ENCODE peak calls at places on chromosomes 6 and 20, in six cellular contexts. One of them, this sample, is unnamed.

GRCh38 chr6:39377530-39377929 is 55.0 kb upstream of the KCNK16 start:
- DNase-seq in SW 1271: peak
- DNase-seq in activated naive CD4-positive, alpha-beta T cell treated with anti-CD3 and anti-CD28 coated beads for 36 hours: peak
- DNase-seq in naive thymus-derived CD8-positive, alpha-beta T cell: no peak
- DNase-seq in effector CD8-positive, alpha-beta T cell: no peak
- DNase-seq in transverse colon: peak
- DNase-seq in this sample: no peak

GRCh38 chr6:156719720-156720563 is 57.2 kb upstream of the ARID1B start:
- DNase-seq in naive thymus-derived CD8-positive, alpha-beta T cell: peak
- DNase-seq in effector CD8-positive, alpha-beta T cell: peak
- DNase-seq in activated naive CD4-positive, alpha-beta T cell treated with anti-CD3 and anti-CD28 coated beads for 36 hours: peak
- DNase-seq in SW 1271: no peak
- DNase-seq in transverse colon: peak
- DNase-seq in this sample: peak

GRCh38 chr20:49821381-49821780 is 8.8 kb downstream of the SLC9A8 start:
- DNase-seq in transverse colon: no peak
- DNase-seq in SW 1271: no peak
- DNase-seq in effector CD8-positive, alpha-beta T cell: no peak
- DNase-seq in activated naive CD4-positive, alpha-beta T cell treated with anti-CD3 and anti-CD28 coated beads for 36 hours: no peak
- DNase-seq in naive thymus-derived CD8-positive, alpha-beta T cell: no peak
- DNase-seq in this sample: no peak

GRCh38 chr20:60363698-60364097 is 405.5 kb downstream of the CDH26 start:
- DNase-seq in transverse colon: no peak
- DNase-seq in naive thymus-derived CD8-positive, alpha-beta T cell: no peak
- DNase-seq in activated naive CD4-positive, alpha-beta T cell treated with anti-CD3 and anti-CD28 coated beads for 36 hours: no peak
- DNase-seq in SW 1271: no peak
- DNase-seq in effector CD8-positive, alpha-beta T cell: no peak
- DNase-seq in this sample: no peak

GRCh38 chr20:32165836-32166545 is 41.6 kb downstream of the PLAGL2 start:
- DNase-seq in SW 1271: no peak
- DNase-seq in activated naive CD4-positive, alpha-beta T cell treated with anti-CD3 and anti-CD28 coated beads for 36 hours: no peak
- DNase-seq in effector CD8-positive, alpha-beta T cell: no peak
- DNase-seq in transverse colon: no peak
- DNase-seq in naive thymus-derived CD8-positive, alpha-beta T cell: no peak
- DNase-seq in this sample: no peak

GRCh38 chr20:23160536-23161243 is 74.6 kb upstream of the CD93 start:
- DNase-seq in effector CD8-positive, alpha-beta T cell: no peak
- DNase-seq in transverse colon: no peak
- DNase-seq in SW 1271: no peak
- DNase-seq in naive thymus-derived CD8-positive, alpha-beta T cell: no peak
- DNase-seq in activated naive CD4-positive, alpha-beta T cell treated with anti-CD3 and anti-CD28 coated beads for 36 hours: no peak
- DNase-seq in this sample: no peak

GRCh38 chr20:50774515-50774914 is 20.3 kb upstream of the BCAS4 start:
- DNase-seq in naive thymus-derived CD8-positive, alpha-beta T cell: no peak
- DNase-seq in transverse colon: no peak
- DNase-seq in activated naive CD4-positive, alpha-beta T cell treated with anti-CD3 and anti-CD28 coated beads for 36 hours: no peak
- DNase-seq in SW 1271: no peak
- DNase-seq in effector CD8-positive, alpha-beta T cell: no peak
- DNase-seq in this sample: no peak

GRCh38 chr6:157804448-157805327 is 18.4 kb upstream of the SNX9 start:
- DNase-seq in activated naive CD4-positive, alpha-beta T cell treated with anti-CD3 and anti-CD28 coated beads for 36 hours: peak
- DNase-seq in effector CD8-positive, alpha-beta T cell: no peak
- DNase-seq in naive thymus-derived CD8-positive, alpha-beta T cell: no peak
- DNase-seq in SW 1271: no peak
- DNase-seq in transverse colon: no peak
- DNase-seq in this sample: no peak

GRCh38 chr20:24894967-24895366 is 54.1 kb upstream of the CST7 start:
- DNase-seq in transverse colon: no peak
- DNase-seq in naive thymus-derived CD8-positive, alpha-beta T cell: no peak
- DNase-seq in activated naive CD4-positive, alpha-beta T cell treated with anti-CD3 and anti-CD28 coated beads for 36 hours: no peak
- DNase-seq in effector CD8-positive, alpha-beta T cell: no peak
- DNase-seq in SW 1271: no peak
- DNase-seq in this sample: no peak

GRCh38 chr6:134245041-134245440 is 72.9 kb downstream of the SGK1 start:
- DNase-seq in effector CD8-positive, alpha-beta T cell: no peak
- DNase-seq in SW 1271: no peak
- DNase-seq in naive thymus-derived CD8-positive, alpha-beta T cell: no peak
- DNase-seq in activated naive CD4-positive, alpha-beta T cell treated with anti-CD3 and anti-CD28 coated beads for 36 hours: no peak
- DNase-seq in transverse colon: no peak
- DNase-seq in this sample: no peak

GRCh38 chr6:53862517-53863457 is 68.0 kb downstream of the LRRC1 start:
- DNase-seq in naive thymus-derived CD8-positive, alpha-beta T cell: no peak
- DNase-seq in effector CD8-positive, alpha-beta T cell: no peak
- DNase-seq in SW 1271: no peak
- DNase-seq in transverse colon: no peak
- DNase-seq in activated naive CD4-positive, alpha-beta T cell treated with anti-CD3 and anti-CD28 coated beads for 36 hours: no peak
- DNase-seq in this sample: no peak

GRCh38 chr6:137258170-137258569 is 39.0 kb upstream of the IFNGR1 start:
- DNase-seq in effector CD8-positive, alpha-beta T cell: no peak
- DNase-seq in SW 1271: no peak
- DNase-seq in activated naive CD4-positive, alpha-beta T cell treated with anti-CD3 and anti-CD28 coated beads for 36 hours: no peak
- DNase-seq in transverse colon: no peak
- DNase-seq in naive thymus-derived CD8-positive, alpha-beta T cell: no peak
- DNase-seq in this sample: no peak

GRCh38 chr6:130033999-130034814 is 15.8 kb downstream of the L3MBTL3 start:
- DNase-seq in effector CD8-positive, alpha-beta T cell: no peak
- DNase-seq in naive thymus-derived CD8-positive, alpha-beta T cell: no peak
- DNase-seq in SW 1271: no peak
- DNase-seq in activated naive CD4-positive, alpha-beta T cell treated with anti-CD3 and anti-CD28 coated beads for 36 hours: peak
- DNase-seq in transverse colon: no peak
- DNase-seq in this sample: no peak

GRCh38 chr20:43016257-43016656 is 173.4 kb downstream of the PTPRT start:
- DNase-seq in activated naive CD4-positive, alpha-beta T cell treated with anti-CD3 and anti-CD28 coated beads for 36 hours: no peak
- DNase-seq in transverse colon: no peak
- DNase-seq in effector CD8-positive, alpha-beta T cell: no peak
- DNase-seq in naive thymus-derived CD8-positive, alpha-beta T cell: no peak
- DNase-seq in SW 1271: no peak
- DNase-seq in this sample: no peak

GRCh38 chr6:30061766-30062458 is 847 bp downstream of the POLR1H start:
- DNase-seq in activated naive CD4-positive, alpha-beta T cell treated with anti-CD3 and anti-CD28 coated beads for 36 hours: peak
- DNase-seq in effector CD8-positive, alpha-beta T cell: no peak
- DNase-seq in transverse colon: peak
- DNase-seq in naive thymus-derived CD8-positive, alpha-beta T cell: no peak
- DNase-seq in SW 1271: peak
- DNase-seq in this sample: peak

GRCh38 chr20:62370115-62370806 is 3.1 kb upstream of the LAMA5 start:
- DNase-seq in activated naive CD4-positive, alpha-beta T cell treated with anti-CD3 and anti-CD28 coated beads for 36 hours: peak
- DNase-seq in transverse colon: no peak
- DNase-seq in naive thymus-derived CD8-positive, alpha-beta T cell: no peak
- DNase-seq in effector CD8-positive, alpha-beta T cell: no peak
- DNase-seq in SW 1271: peak
- DNase-seq in this sample: no peak

GRCh38 chr20:64077876-64078551 is 1.3 kb downstream of the RGS19 start:
- DNase-seq in effector CD8-positive, alpha-beta T cell: peak
- DNase-seq in SW 1271: no peak
- DNase-seq in naive thymus-derived CD8-positive, alpha-beta T cell: peak
- DNase-seq in activated naive CD4-positive, alpha-beta T cell treated with anti-CD3 and anti-CD28 coated beads for 36 hours: peak
- DNase-seq in transverse colon: peak
- DNase-seq in this sample: peak

GRCh38 chr6:9517806-9518205 is 897.1 kb downstream of the TFAP2A start:
- DNase-seq in transverse colon: no peak
- DNase-seq in activated naive CD4-positive, alpha-beta T cell treated with anti-CD3 and anti-CD28 coated beads for 36 hours: no peak
- DNase-seq in SW 1271: no peak
- DNase-seq in effector CD8-positive, alpha-beta T cell: no peak
- DNase-seq in naive thymus-derived CD8-positive, alpha-beta T cell: no peak
- DNase-seq in this sample: no peak

GRCh38 chr6:138593100-138593877 is 94.0 kb upstream of the NHSL1 start:
- DNase-seq in naive thymus-derived CD8-positive, alpha-beta T cell: no peak
- DNase-seq in activated naive CD4-positive, alpha-beta T cell treated with anti-CD3 and anti-CD28 coated beads for 36 hours: peak
- DNase-seq in effector CD8-positive, alpha-beta T cell: no peak
- DNase-seq in transverse colon: peak
- DNase-seq in SW 1271: peak
- DNase-seq in this sample: no peak

GRCh38 chr6:164086326-164086887 is 671.9 kb downstream of the QKI start:
- DNase-seq in naive thymus-derived CD8-positive, alpha-beta T cell: no peak
- DNase-seq in effector CD8-positive, alpha-beta T cell: no peak
- DNase-seq in transverse colon: no peak
- DNase-seq in activated naive CD4-positive, alpha-beta T cell treated with anti-CD3 and anti-CD28 coated beads for 36 hours: no peak
- DNase-seq in SW 1271: no peak
- DNase-seq in this sample: no peak

GRCh38 chr20:6029538-6029937 is 24.3 kb downstream of the LRRN4 start:
- DNase-seq in SW 1271: no peak
- DNase-seq in effector CD8-positive, alpha-beta T cell: no peak
- DNase-seq in naive thymus-derived CD8-positive, alpha-beta T cell: no peak
- DNase-seq in activated naive CD4-positive, alpha-beta T cell treated with anti-CD3 and anti-CD28 coated beads for 36 hours: no peak
- DNase-seq in transverse colon: no peak
- DNase-seq in this sample: no peak

GRCh38 chr6:79385333-79385732 is 150.9 kb upstream of the HMGN3 start:
- DNase-seq in naive thymus-derived CD8-positive, alpha-beta T cell: no peak
- DNase-seq in SW 1271: no peak
- DNase-seq in transverse colon: no peak
- DNase-seq in activated naive CD4-positive, alpha-beta T cell treated with anti-CD3 and anti-CD28 coated beads for 36 hours: no peak
- DNase-seq in effector CD8-positive, alpha-beta T cell: no peak
- DNase-seq in this sample: no peak

GRCh38 chr6:139977887-139978332 is 603.5 kb upstream of the CITED2 start:
- DNase-seq in transverse colon: no peak
- DNase-seq in SW 1271: peak
- DNase-seq in activated naive CD4-positive, alpha-beta T cell treated with anti-CD3 and anti-CD28 coated beads for 36 hours: no peak
- DNase-seq in naive thymus-derived CD8-positive, alpha-beta T cell: no peak
- DNase-seq in effector CD8-positive, alpha-beta T cell: no peak
- DNase-seq in this sample: no peak

GRCh38 chr6:166490671-166491500 is 95.6 kb downstream of the RAMACL start:
- DNase-seq in effector CD8-positive, alpha-beta T cell: no peak
- DNase-seq in naive thymus-derived CD8-positive, alpha-beta T cell: no peak
- DNase-seq in transverse colon: peak
- DNase-seq in activated naive CD4-positive, alpha-beta T cell treated with anti-CD3 and anti-CD28 coated beads for 36 hours: no peak
- DNase-seq in SW 1271: no peak
- DNase-seq in this sample: no peak

GRCh38 chr6:163526356-163526755 is 111.8 kb downstream of the QKI start:
- DNase-seq in transverse colon: no peak
- DNase-seq in effector CD8-positive, alpha-beta T cell: no peak
- DNase-seq in naive thymus-derived CD8-positive, alpha-beta T cell: no peak
- DNase-seq in activated naive CD4-positive, alpha-beta T cell treated with anti-CD3 and anti-CD28 coated beads for 36 hours: no peak
- DNase-seq in SW 1271: no peak
- DNase-seq in this sample: no peak

GRCh38 chr20:58700121-58700780 is 7.7 kb downstream of the NPEPL1 start:
- DNase-seq in activated naive CD4-positive, alpha-beta T cell treated with anti-CD3 and anti-CD28 coated beads for 36 hours: peak
- DNase-seq in effector CD8-positive, alpha-beta T cell: no peak
- DNase-seq in SW 1271: no peak
- DNase-seq in transverse colon: peak
- DNase-seq in naive thymus-derived CD8-positive, alpha-beta T cell: no peak
- DNase-seq in this sample: no peak

GRCh38 chr20:64181391-64181790 is 17.1 kb downstream of the MYT1 start:
- DNase-seq in transverse colon: no peak
- DNase-seq in effector CD8-positive, alpha-beta T cell: no peak
- DNase-seq in naive thymus-derived CD8-positive, alpha-beta T cell: no peak
- DNase-seq in SW 1271: no peak
- DNase-seq in activated naive CD4-positive, alpha-beta T cell treated with anti-CD3 and anti-CD28 coated beads for 36 hours: no peak
- DNase-seq in this sample: no peak

GRCh38 chr20:53950578-53950977 is 119.8 kb downstream of the BCAS1 start:
- DNase-seq in activated naive CD4-positive, alpha-beta T cell treated with anti-CD3 and anti-CD28 coated beads for 36 hours: no peak
- DNase-seq in effector CD8-positive, alpha-beta T cell: no peak
- DNase-seq in SW 1271: no peak
- DNase-seq in transverse colon: no peak
- DNase-seq in naive thymus-derived CD8-positive, alpha-beta T cell: no peak
- DNase-seq in this sample: no peak

GRCh38 chr6:273441-274111 is 18.7 kb upstream of the DUSP22 start:
- DNase-seq in SW 1271: no peak
- DNase-seq in naive thymus-derived CD8-positive, alpha-beta T cell: no peak
- DNase-seq in effector CD8-positive, alpha-beta T cell: no peak
- DNase-seq in transverse colon: no peak
- DNase-seq in activated naive CD4-positive, alpha-beta T cell treated with anti-CD3 and anti-CD28 coated beads for 36 hours: no peak
- DNase-seq in this sample: no peak

GRCh38 chr6:129306826-129307225 is 403.2 kb downstream of the ARHGAP18 start:
- DNase-seq in transverse colon: no peak
- DNase-seq in naive thymus-derived CD8-positive, alpha-beta T cell: no peak
- DNase-seq in effector CD8-positive, alpha-beta T cell: no peak
- DNase-seq in SW 1271: no peak
- DNase-seq in activated naive CD4-positive, alpha-beta T cell treated with anti-CD3 and anti-CD28 coated beads for 36 hours: no peak
- DNase-seq in this sample: no peak

GRCh38 chr20:51365670-51366069 is 176.8 kb downstream of the NFATC2 start:
- DNase-seq in naive thymus-derived CD8-positive, alpha-beta T cell: no peak
- DNase-seq in effector CD8-positive, alpha-beta T cell: no peak
- DNase-seq in activated naive CD4-positive, alpha-beta T cell treated with anti-CD3 and anti-CD28 coated beads for 36 hours: no peak
- DNase-seq in SW 1271: peak
- DNase-seq in transverse colon: no peak
- DNase-seq in this sample: no peak

GRCh38 chr6:56766806-56767178 is 124.1 kb upstream of the DST start:
- DNase-seq in effector CD8-positive, alpha-beta T cell: no peak
- DNase-seq in transverse colon: no peak
- DNase-seq in naive thymus-derived CD8-positive, alpha-beta T cell: no peak
- DNase-seq in activated naive CD4-positive, alpha-beta T cell treated with anti-CD3 and anti-CD28 coated beads for 36 hours: no peak
- DNase-seq in SW 1271: no peak
- DNase-seq in this sample: no peak

GRCh38 chr6:114564302-114564933 is 221.6 kb upstream of the HS3ST5 start:
- DNase-seq in naive thymus-derived CD8-positive, alpha-beta T cell: no peak
- DNase-seq in transverse colon: no peak
- DNase-seq in SW 1271: no peak
- DNase-seq in activated naive CD4-positive, alpha-beta T cell treated with anti-CD3 and anti-CD28 coated beads for 36 hours: no peak
- DNase-seq in effector CD8-positive, alpha-beta T cell: no peak
- DNase-seq in this sample: no peak